ENCODE peak calls at places on chromosomes 5 and 9, in four cellular contexts. V, G, J and S are unnamed samples.

GRCh38 chr9:97307500-97308163 is at the start of gene CCDC180:
- DNase-seq in V (peak; percentile 52), G (peak; percentile 3), J (no peak), S (no peak)

GRCh38 chr5:9239071-9239470 is 306.8 kb downstream of the SEMA5A start:
- DNase-seq in V (no peak), G (peak; percentile 62), J (no peak), S (no peak)

GRCh38 chr9:115369322-115369957 is 251.5 kb upstream of the TNC start:
- DNase-seq in V (no peak), G (peak; percentile 81), J (no peak), S (no peak)

GRCh38 chr5:174518512-174518911 is 205.9 kb upstream of the MSX2 start:
- DNase-seq in V (no peak), G (no peak), J (no peak), S (no peak)

GRCh38 chr5:95382843-95383242 is 8.3 kb upstream of the FAM81B start:
- DNase-seq in V (no peak), G (no peak), J (no peak), S (no peak)

GRCh38 chr5:1732955-1733354 is 66.7 kb downstream of the MRPL36 start:
- DNase-seq in V (peak; percentile 13), G (no peak), J (no peak), S (no peak)

GRCh38 chr5:6726006-6726405 is 12.8 kb downstream of the TENT4A start:
- DNase-seq in V (no peak), G (no peak), J (no peak), S (no peak)

GRCh38 chr5:67094476-67095300 is 101.9 kb downstream of the CD180 start:
- DNase-seq in V (peak; percentile 22), G (peak; percentile 86), J (no peak), S (no peak)

GRCh38 chr5:72467987-72468386 is 39.2 kb downstream of the ZNF366 start:
- DNase-seq in V (no peak), G (peak; percentile 80), J (no peak), S (no peak)

GRCh38 chr9:131695366-131696162 is 44.3 kb downstream of the RAPGEF1 start:
- DNase-seq in V (no peak), G (no peak), J (no peak), S (no peak)

GRCh38 chr5:91111473-91112238 is 271.5 kb downstream of the ARRDC3 start:
- DNase-seq in V (no peak), G (no peak), J (no peak), S (no peak)

GRCh38 chr5:156758012-156758791 is 91.9 kb upstream of the PPP1R2B start:
- DNase-seq in V (no peak), G (no peak), J (no peak), S (no peak)

GRCh38 chr5:141849371-141850182 is 28.6 kb downstream of the PCDH1 start:
- DNase-seq in V (peak; percentile 78), G (peak; percentile 58), J (peak; percentile 95), S (peak; percentile 31)

GRCh38 chr5:157900644-157901043 is 41.7 kb upstream of the CLINT1 start:
- DNase-seq in V (no peak), G (no peak), J (no peak), S (no peak)

GRCh38 chr9:680106-680505 is 161.4 kb upstream of the DMRT1 start:
- DNase-seq in V (no peak), G (peak; percentile 41), J (no peak), S (no peak)

GRCh38 chr9:114898741-114899140 is 31.6 kb downstream of the TNFSF8 start:
- DNase-seq in V (peak; percentile 59), G (no peak), J (no peak), S (peak; percentile 13)

GRCh38 chr9:2241461-2241874 is 226.3 kb downstream of the SMARCA2 start:
- DNase-seq in V (no peak), G (peak; percentile 97), J (no peak), S (no peak)
- TF ChIP-seq CTCF in V (no peak), G (peak; percentile 37), J (peak; percentile 29), S (peak; percentile 68)

DNA sequence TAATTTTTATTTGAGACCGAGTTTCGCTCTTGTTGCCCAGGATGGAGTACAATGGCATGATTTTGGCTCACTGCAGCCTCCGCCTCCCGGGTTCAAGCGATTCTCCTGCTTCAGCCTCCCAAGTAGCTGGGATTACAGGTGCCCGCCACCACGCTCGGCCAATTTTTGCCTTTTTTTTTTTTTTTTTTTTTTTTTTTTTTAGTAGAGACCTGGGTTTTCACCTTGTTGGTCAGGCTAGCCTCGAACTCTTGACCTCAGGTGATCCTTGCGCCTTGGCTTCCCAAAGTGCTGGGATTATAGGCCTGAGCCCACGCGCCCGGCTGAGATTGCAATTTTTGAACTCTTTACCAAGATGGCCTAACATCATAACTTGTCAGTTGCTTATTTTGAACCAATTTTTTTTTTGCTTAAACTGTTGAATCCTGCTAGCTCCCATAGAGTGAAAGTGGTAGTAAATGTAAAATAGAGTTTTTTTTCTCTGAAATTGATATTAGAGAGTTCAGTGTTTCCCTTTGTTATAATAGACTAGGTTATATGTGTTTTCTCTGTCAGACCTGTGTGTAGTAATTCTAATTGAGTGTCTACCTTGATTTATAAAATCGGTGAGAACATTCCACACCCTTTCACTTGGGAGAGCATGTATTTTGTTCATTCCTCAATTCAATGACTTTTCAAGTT is 3.8 kb downstream of the GPBP1 start:
- DNase-seq in V (no peak), G (no peak), J (no peak), S (no peak)
- H3K27ac ChIP-seq in V (no peak overlapping the region), G (no peak overlapping the region), J (no peak overlapping the region), S (peak overlapping the region; percentile 14)

GRCh38 chr5:133393776-133394476 is 218.4 kb downstream of the FSTL4 start:
- DNase-seq in V (no peak), G (no peak), J (no peak), S (no peak)

GRCh38 chr5:133390416-133391155 is 221.8 kb downstream of the FSTL4 start:
- DNase-seq in V (no peak), G (no peak), J (no peak), S (no peak)

GRCh38 chr5:133392448-133392847 is 219.9 kb downstream of the FSTL4 start:
- DNase-seq in V (no peak), G (no peak), J (no peak), S (no peak)

GRCh38 chr5:133389066-133389590 is 223.2 kb downstream of the FSTL4 start:
- DNase-seq in V (no peak), G (no peak), J (no peak), S (no peak)

DNA sequence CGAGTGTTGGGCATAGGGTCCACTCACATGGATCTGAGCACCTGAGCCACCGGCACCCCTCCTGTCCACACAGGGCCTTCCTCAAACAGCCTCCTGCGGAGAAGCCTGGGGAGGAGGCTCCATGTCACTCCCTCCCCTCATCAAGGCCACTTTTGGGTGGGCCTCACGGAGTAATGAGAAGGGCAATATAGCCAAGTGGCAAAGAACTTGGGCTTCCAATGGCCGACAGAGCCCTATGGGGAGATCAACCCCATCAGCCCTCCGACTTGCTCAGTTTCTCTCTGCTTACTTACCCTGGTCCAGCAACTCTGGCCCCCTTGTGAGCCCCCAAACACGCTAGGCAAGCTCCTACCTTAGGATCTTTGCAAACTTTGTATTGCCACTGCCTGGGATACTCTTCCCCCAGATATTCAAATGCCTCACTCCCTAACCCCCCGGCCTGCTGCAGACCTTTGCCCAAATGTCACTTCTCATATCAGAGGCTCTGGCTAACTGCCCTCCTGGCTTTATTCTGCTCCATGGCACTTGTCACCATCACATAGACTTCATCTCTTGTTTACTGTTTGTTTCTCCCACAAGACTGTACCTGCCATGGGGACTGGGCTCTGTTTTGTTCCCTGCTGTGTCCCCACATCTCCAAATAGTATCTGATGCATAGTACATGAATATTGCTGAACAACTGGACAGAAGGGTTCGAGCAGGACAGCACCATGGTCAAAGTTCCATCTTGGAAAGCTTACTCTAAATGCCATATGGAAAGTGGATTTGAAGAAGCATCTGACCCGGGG is 220.8 kb downstream of the FSTL4 start:
- DNase-seq in V (no peak), G (no peak), J (no peak), S (no peak)
- TF ChIP-seq CTCF in V (no peak), G (no peak), J (no peak), S (no peak)

DNA sequence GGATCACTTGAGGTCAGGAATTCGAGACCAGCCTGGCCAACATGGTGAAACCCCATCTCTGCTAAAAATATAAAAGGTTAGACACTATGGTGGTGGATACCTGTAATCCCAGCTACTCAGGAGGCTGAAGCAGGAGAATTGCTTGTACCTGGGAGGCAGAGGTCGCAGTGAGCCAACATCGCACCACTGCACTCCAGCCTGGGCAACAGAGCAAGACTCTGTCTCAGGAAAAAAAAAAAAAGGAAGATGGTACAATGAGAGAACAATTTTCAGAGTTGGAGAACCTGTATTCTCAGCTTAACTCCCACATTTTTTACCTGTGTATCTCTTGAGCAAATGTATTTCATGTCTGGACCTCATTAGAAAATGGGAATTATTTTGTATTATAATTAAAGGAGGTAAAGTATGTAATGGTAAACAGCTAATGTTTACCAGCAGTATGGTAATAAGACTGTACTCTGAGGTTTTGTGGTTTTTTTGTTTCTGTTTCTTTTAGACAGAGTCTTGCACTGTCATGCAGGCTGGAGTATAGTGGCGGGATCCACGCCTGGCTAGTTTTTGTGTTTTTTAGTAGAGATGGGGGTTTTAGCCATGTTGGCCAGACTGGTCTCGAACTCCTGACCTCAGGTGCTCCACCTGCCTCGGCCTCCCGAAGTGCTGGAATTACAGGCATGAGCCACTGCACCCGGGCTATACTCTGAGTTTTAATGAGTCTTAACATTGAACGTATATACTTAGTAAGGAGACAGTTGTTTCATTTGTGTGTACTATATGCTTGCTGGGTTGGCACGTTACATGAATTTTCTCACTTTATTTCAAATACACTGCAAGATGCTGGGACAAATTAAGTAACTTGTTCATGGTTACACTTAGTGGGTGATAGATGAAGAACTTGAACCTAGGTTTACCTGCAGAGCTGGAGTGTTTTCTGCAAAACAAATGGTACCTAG is 16.2 kb downstream of the UHRF2 start:
- DNase-seq in V (no peak), G (no peak), J (no peak), S (no peak)
- H3K27ac ChIP-seq in V (no peak overlapping the region), G (no peak overlapping the region), J (no peak overlapping the region), S (no peak overlapping the region)

GRCh38 chr9:134656334-134657034 is 14.9 kb downstream of the COL5A1 start:
- DNase-seq in V (no peak), G (no peak), J (no peak), S (no peak)
- TF ChIP-seq CTCF in V (no peak), G (no peak), J (no peak), S (no peak)

DNA sequence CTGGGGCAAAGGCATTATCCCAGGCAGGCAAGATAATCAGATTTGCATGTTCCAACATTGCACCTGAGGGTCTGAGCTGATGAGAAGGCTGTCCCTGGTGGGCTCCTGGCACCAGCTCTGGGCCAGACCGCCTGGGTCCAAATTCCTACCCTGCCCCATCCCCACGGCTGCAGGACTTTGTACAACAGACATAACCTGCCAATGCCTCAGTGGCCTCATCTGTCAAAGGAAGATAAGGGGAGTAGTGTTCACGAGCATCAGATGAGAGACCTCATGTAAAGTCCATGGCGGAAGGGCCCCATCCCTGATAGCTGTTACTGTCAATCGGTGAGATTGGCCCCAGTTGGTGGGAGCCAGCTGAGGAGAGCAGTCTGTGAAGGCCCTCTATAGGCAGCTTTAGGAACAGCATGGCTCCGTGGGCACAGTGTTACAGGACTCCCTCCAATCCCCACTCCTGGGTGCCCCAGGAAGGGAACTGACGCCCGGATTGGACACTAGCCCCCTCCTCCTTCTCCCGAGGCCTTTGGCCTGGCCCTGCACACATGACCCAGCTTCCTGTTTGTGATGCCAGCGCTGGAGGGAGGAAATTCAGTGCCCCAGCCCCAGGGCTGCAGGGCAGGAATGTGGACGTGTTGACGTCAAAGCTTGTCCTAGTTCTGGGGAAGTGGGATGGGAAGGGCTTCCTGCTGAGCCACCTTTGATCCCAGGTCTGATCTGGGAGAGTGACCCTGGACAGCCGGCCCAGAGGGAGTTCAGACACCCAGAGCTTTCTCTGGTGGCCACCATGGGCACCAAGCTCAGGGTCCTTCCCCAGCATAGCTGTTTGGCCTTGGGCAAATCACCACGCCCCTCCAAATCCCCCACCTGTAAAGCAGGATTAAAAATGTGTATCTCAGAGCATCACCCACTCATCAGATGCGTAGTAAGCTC is 56.2 kb downstream of the DUSP1 start:
- DNase-seq in V (peak; percentile 89), G (peak; percentile 47), J (peak; percentile 71), S (no peak)
- H3K27ac ChIP-seq in V (peak overlapping the region; percentile 60), G (peak overlapping the region; percentile 43), J (peak overlapping the region; percentile 90), S (peak overlapping the region; percentile 79)